ENCODE peak calls at places on chromosomes 5 and 9, in four cellular contexts. N, I, J and Q are unnamed samples.

GRCh38 chr5:93653716-93654115 is 70.7 kb downstream of the NR2F1 start:
- DNase-seq in N (no peak), J (no peak), I (no peak), Q (no peak)

GRCh38 chr5:172541119-172541763 is 86.9 kb upstream of the SH3PXD2B start:
- DNase-seq in J (no peak), N (peak), I (no peak), Q (no peak)

GRCh38 chr9:13841801-13842462 is 472.0 kb downstream of the NFIB start:
- DNase-seq in I (no peak), J (peak), N (no peak), Q (peak)

GRCh38 chr5:149200355-149200754 is 59.1 kb downstream of the ABLIM3 start:
- DNase-seq in N (no peak), J (no peak), I (no peak), Q (no peak)

GRCh38 chr9:35193762-35194161 is 32.0 kb downstream of the UNC13B start:
- DNase-seq in N (no peak), J (no peak), I (peak), Q (no peak)

GRCh38 chr5:111694183-111694582 is 62.8 kb downstream of the NREP start:
- DNase-seq in I (peak), N (peak), J (no peak), Q (no peak)

GRCh38 chr5:7330141-7330712 is 65.7 kb upstream of the ADCY2 start:
- DNase-seq in I (peak), N (no peak), J (no peak), Q (no peak)

GRCh38 chr5:1709186-1709803 is 90.3 kb downstream of the MRPL36 start:
- DNase-seq in N (no peak), I (no peak), J (no peak), Q (no peak)

GRCh38 chr5:111158105-111158744 is 66.0 kb upstream of the CAMK4 start:
- DNase-seq in J (no peak), N (peak), I (peak), Q (peak)

GRCh38 chr5:61964199-61964598 is 341.8 kb upstream of the KIF2A start:
- DNase-seq in I (peak), J (no peak), N (peak), Q (no peak)

GRCh38 chr5:114055318-114055788 is 306.5 kb upstream of the KCNN2 start:
- DNase-seq in N (peak), J (peak), I (peak), Q (no peak)

GRCh38 chr9:138103824-138104206 is 226.2 kb downstream of the CACNA1B start:
- DNase-seq in I (no peak), N (no peak), J (no peak), Q (no peak)

GRCh38 chr5:39433123-39433522 is 8.3 kb upstream of the DAB2 start:
- DNase-seq in N (no peak), J (no peak), I (no peak), Q (no peak)

GRCh38 chr5:153672347-153673090 is 182.0 kb downstream of the GRIA1 start:
- DNase-seq in N (no peak), I (peak), J (no peak), Q (no peak)

GRCh38 chr5:132225165-132226032 is 2.3 kb downstream of the P4HA2 start:
- DNase-seq in N (peak), I (peak), J (peak), Q (no peak)

GRCh38 chr9:86669442-86669841 is 277.9 kb downstream of the GAS1 start:
- DNase-seq in I (no peak), N (no peak), J (no peak), Q (no peak)

GRCh38 chr9:111842313-111842712 is 47.6 kb upstream of the SHOC1 start:
- DNase-seq in N (peak), J (no peak), I (no peak), Q (no peak)

GRCh38 chr9:131762356-131762932 is 22.6 kb upstream of the RAPGEF1 start:
- DNase-seq in N (peak), I (peak), J (peak), Q (no peak)

GRCh38 chr5:22473865-22474264 is 379.3 kb downstream of the CDH12 start:
- DNase-seq in N (no peak), I (no peak), J (no peak), Q (no peak)

GRCh38 chr5:10441992-10442435 is 335 bp downstream of the ROPN1L start:
- DNase-seq in N (peak), I (no peak), J (no peak), Q (no peak)

GRCh38 chr9:110886832-110887231 is 151.4 kb downstream of the LPAR1 start:
- DNase-seq in I (peak), N (peak), J (no peak), Q (no peak)

GRCh38 chr9:135791431-135792267 is 89.7 kb downstream of the KCNT1 start:
- DNase-seq in J (no peak), I (no peak), N (no peak), Q (no peak)

GRCh38 chr9:129436751-129437625 is 183.9 kb downstream of the C9orf50 start:
- DNase-seq in I (peak), N (peak), J (peak), Q (no peak)